ENCODE peak calls at places on chromosomes 7 and 10, in ten cellular contexts. P, Z, R, D, N, K, X, Y, L and M are unnamed samples.

GRCh38 chr7:76241141-76241540 is 39.4 kb downstream of the SRRM3 start:
- DNase-seq in Z (no peak), D (no peak), L (no peak), Y (no peak), K (no peak), P (no peak), N (no peak), R (no peak), X (no peak), M (no peak)

GRCh38 chr10:119028900-119029612 is 458 bp upstream of the NANOS1 start:
- DNase-seq in D (peak; percentile 92), X (peak; percentile 75), R (peak; percentile 77), K (peak; percentile 85), Y (peak; percentile 75), P (peak; percentile 96), L (peak; percentile 91), N (peak; percentile 92), Z (peak; percentile 97), M (peak; percentile 95)

GRCh38 chr10:129694184-129694583 is 227.1 kb downstream of the MGMT start:
- DNase-seq in Z (no peak), X (no peak), D (no peak), Y (no peak), R (peak; percentile 52), P (no peak), L (no peak), N (no peak), K (no peak), M (no peak)

GRCh38 chr10:101136007-101136707 is 5.1 kb downstream of the TLX1 start:
- DNase-seq in N (no peak), L (no peak), K (no peak), Y (no peak), D (no peak), P (peak; percentile 29), R (no peak), Z (no peak), X (peak; percentile 43), M (no peak)

GRCh38 chr7:102028206-102028826 is 210.9 kb downstream of the CUX1 start:
- DNase-seq in L (no peak), D (no peak), Y (no peak), R (peak; percentile 59), P (no peak), N (no peak), X (no peak), Z (no peak), K (no peak), M (no peak)

GRCh38 chr7:28739128-28739527 is 219.0 kb downstream of the TRIL start:
- DNase-seq in N (no peak), L (no peak), D (no peak), R (no peak), P (no peak), K (no peak), Z (no peak), Y (no peak), X (no peak), M (no peak)

GRCh38 chr7:128014864-128015263 is 16.4 kb downstream of the LRRC4 start:
- DNase-seq in X (no peak), Z (no peak), Y (no peak), N (no peak), R (peak; percentile 88), P (no peak), D (no peak), K (no peak), L (no peak), M (peak; percentile 55)

GRCh38 chr7:111159426-111159825 is 68.5 kb downstream of the LRRN3 start:
- DNase-seq in X (peak; percentile 29), N (peak; percentile 76), L (no peak), Y (no peak), P (no peak), Z (no peak), R (no peak), K (no peak), D (no peak), M (no peak)

GRCh38 chr10:95392711-95393164 is 101.9 kb upstream of the PDLIM1 start:
- DNase-seq in P (no peak), K (no peak), N (no peak), R (no peak), Y (no peak), D (no peak), X (no peak), L (no peak), Z (no peak), M (no peak)

GRCh38 chr10:5281355-5281754 is 83.4 kb upstream of the UCN3 start:
- DNase-seq in N (no peak), Y (no peak), Z (no peak), D (no peak), X (no peak), L (no peak), K (no peak), P (no peak), R (no peak), M (no peak)

GRCh38 chr10:20956843-20957242 is 59.7 kb upstream of the NEBL start:
- DNase-seq in R (no peak), D (no peak), X (no peak), K (no peak), Z (no peak), L (no peak), P (no peak), Y (no peak), N (no peak), M (peak; percentile 91)

GRCh38 chr7:118369987-118370386 is 145.5 kb downstream of the ANKRD7 start:
- DNase-seq in D (no peak), Y (no peak), N (no peak), Z (no peak), R (no peak), L (no peak), P (no peak), K (no peak), X (no peak), M (peak; percentile 11)

GRCh38 chr7:43038229-43038628 is 74.2 kb upstream of the HECW1 start:
- DNase-seq in L (no peak), P (no peak), K (no peak), N (peak; percentile 74), X (peak; percentile 3), Z (no peak), D (no peak), Y (no peak), R (no peak), M (no peak)